ENCODE peak calls at places on chromosomes 4 and X, in five cellular contexts. Q is KBM-7, D is substantia nigra, K is NB4, G is adipocyte. S is an unnamed sample.

GRCh38 chr4:31918891-31919290 is 1198.7 kb downstream of the PCDH7 start:
- DNase-seq in Q (no peak), D (no peak), K (peak), G (peak), S (peak)

GRCh38 chr4:16844796-16845586 is 53.5 kb downstream of the LDB2 start:
- DNase-seq in Q (no peak), D (no peak), K (no peak), G (peak), S (no peak)

GRCh38 chr4:153374471-153374870 is 30.0 kb downstream of the MND1 start:
- DNase-seq in Q (no peak), D (no peak), K (no peak), G (peak), S (no peak)

GRCh38 chr4:184684491-184685189 is 35.1 kb downstream of the PRIMPOL start:
- DNase-seq in Q (peak), D (no peak), K (peak), G (no peak), S (peak)

GRCh38 chrX:125497667-125498066 is 178.0 kb downstream of the TEX13C start:
- DNase-seq in Q (no peak), D (no peak), K (no peak), G (no peak), S (no peak)

GRCh38 chr4:7811536-7812190 is 128.0 kb downstream of the AFAP1 start:
- DNase-seq in Q (no peak), D (no peak), K (no peak), G (peak), S (no peak)

GRCh38 chr4:108171541-108172230 is 3.0 kb upstream of the LEF1 start:
- DNase-seq in Q (peak), D (no peak), K (no peak), G (peak), S (no peak)

GRCh38 chrX:24610540-24610939 is 36.6 kb downstream of the PCYT1B start:
- DNase-seq in Q (no peak), D (no peak), K (no peak), G (no peak), S (no peak)

GRCh38 chrX:133229361-133229760 is 11.2 kb upstream of the TFDP3 start:
- DNase-seq in Q (no peak), D (no peak), K (no peak), G (peak), S (no peak)

GRCh38 chrX:9465380-9466114 is 689 bp downstream of the TBL1X start:
- DNase-seq in Q (peak), D (peak), K (peak), G (peak), S (no peak)

GRCh38 chr4:108036252-108036651 is 46.6 kb downstream of the HADH start:
- DNase-seq in Q (no peak), D (no peak), K (no peak), G (no peak), S (no peak)

GRCh38 chr4:72319596-72319995 is 249.4 kb downstream of the ADAMTS3 start:
- DNase-seq in Q (peak), D (no peak), K (no peak), G (peak), S (no peak)

GRCh38 chrX:2145672-2146412 is 354.9 kb downstream of the DHRSX start:
- DNase-seq in Q (peak), D (no peak), K (peak), G (no peak), S (no peak)

GRCh38 chr4:5751073-5751917 is 40.3 kb downstream of the EVC start:
- DNase-seq in Q (no peak), D (no peak), K (no peak), G (peak), S (no peak)

GRCh38 chr4:1530356-1530755 is 124.1 kb upstream of the NKX1-1 start:
- DNase-seq in Q (no peak), D (no peak), K (no peak), G (no peak), S (no peak)

GRCh38 chr4:11470709-11471441 is 42.2 kb upstream of the HS3ST1 start:
- DNase-seq in Q (no peak), D (no peak), K (no peak), G (no peak), S (no peak)

GRCh38 chr4:140163029-140163810 is 9.2 kb upstream of the MAML3 start:
- DNase-seq in Q (no peak), D (no peak), K (no peak), G (peak), S (no peak)

GRCh38 chrX:129403974-129404669 is 119.2 kb downstream of the SMARCA1 start:
- DNase-seq in Q (no peak), D (no peak), K (no peak), G (no peak), S (no peak)

GRCh38 chr4:48255130-48255958 is 14.3 kb downstream of the TEC start:
- DNase-seq in Q (no peak), D (no peak), K (no peak), G (no peak), S (no peak)

GRCh38 chr4:102809691-102810090 is 17.7 kb downstream of the UBE2D3 start:
- DNase-seq in Q (no peak), D (no peak), K (no peak), G (peak), S (no peak)

GRCh38 chrX:101485212-101486064 is at the start of gene ARMCX4:
- DNase-seq in Q (no peak), D (peak), K (no peak), G (peak), S (no peak)

GRCh38 chr4:89765966-89766365 is 71.0 kb downstream of the SNCA start:
- DNase-seq in Q (no peak), D (no peak), K (no peak), G (peak), S (no peak)